ENCODE peak calls at places on chromosomes 3 and 15, in eight cellular contexts. O, S, H, T, G, Y, K and X are unnamed samples.

GRCh38 chr3:138914870-138915502 is 32.0 kb downstream of the FOXL2 start:
- DNase-seq in O (peak; percentile 47), S (peak; percentile 76), K (no peak), H (no peak), G (peak; percentile 74), Y (no peak), T (no peak), X (peak; percentile 24)

GRCh38 chr15:39099524-39099923 is 481.4 kb upstream of the THBS1 start:
- DNase-seq in H (no peak), T (no peak), Y (no peak), O (peak; percentile 58), K (no peak), S (no peak), G (no peak), X (no peak)

GRCh38 chr15:36589971-36590370 is 10.5 kb downstream of the CDIN1 start:
- DNase-seq in Y (peak; percentile 23), O (peak; percentile 74), G (peak; percentile 66), K (no peak), H (no peak), S (no peak), T (no peak), X (no peak)

GRCh38 chr3:4508048-4508981 is 15.2 kb downstream of the ITPR1 start:
- DNase-seq in T (no peak), Y (no peak), K (peak; percentile 34), O (no peak), H (no peak), G (no peak), S (peak; percentile 64), X (no peak)

GRCh38 chr3:54274607-54275006 is 152.3 kb downstream of the CACNA2D3 start:
- DNase-seq in S (no peak), Y (no peak), H (no peak), T (no peak), O (no peak), K (no peak), G (no peak), X (no peak)

GRCh38 chr15:74869372-74869725 is 3.8 kb downstream of the SCAMP2 start:
- DNase-seq in G (no peak), H (no peak), Y (no peak), T (no peak), O (no peak), K (no peak), S (no peak), X (no peak)

GRCh38 chr3:194841515-194841841 is 155.8 kb downstream of the FAM43A start:
- DNase-seq in H (no peak), S (no peak), T (no peak), K (no peak), Y (no peak), O (no peak), G (no peak), X (no peak)

GRCh38 chr3:61649381-61650170 is 88.2 kb downstream of the PTPRG start:
- DNase-seq in H (no peak), G (no peak), Y (no peak), K (no peak), O (no peak), T (no peak), S (no peak), X (no peak)

GRCh38 chr3:157746391-157746790 is 243.2 kb upstream of the VEPH1 start:
- DNase-seq in S (no peak), H (no peak), T (no peak), G (no peak), Y (peak; percentile 88), O (no peak), K (no peak), X (no peak)

GRCh38 chr3:185717121-185717520 is 107.7 kb downstream of the IGF2BP2 start:
- DNase-seq in K (no peak), H (no peak), Y (peak; percentile 94), S (no peak), O (peak; percentile 86), G (peak; percentile 47), T (no peak), X (peak; percentile 79)

GRCh38 chr3:14839236-14839635 is 20.5 kb downstream of the FGD5 start:
- DNase-seq in H (no peak), Y (no peak), S (no peak), K (peak; percentile 89), G (no peak), O (no peak), T (no peak), X (no peak)

DNA sequence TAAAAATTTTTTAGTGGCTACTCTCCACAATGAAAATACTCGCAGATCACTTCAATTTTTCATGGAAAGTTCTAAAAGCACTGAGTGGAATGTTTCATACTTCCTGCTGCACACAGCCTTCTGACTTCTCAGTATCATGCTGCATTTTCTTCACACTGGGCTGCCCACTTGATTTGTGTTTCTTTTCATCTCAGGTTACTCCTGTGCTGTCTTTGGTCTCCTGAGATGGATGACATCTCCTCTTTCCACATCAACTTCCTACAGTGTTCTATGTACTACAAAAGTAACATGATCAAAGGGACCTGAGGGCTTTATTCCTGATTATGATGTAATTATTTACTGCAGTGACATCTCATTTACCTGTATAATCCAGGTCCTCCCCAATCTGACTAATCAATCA is 927.7 kb downstream of the ROBO2 start:
- DNase-seq in H (no peak), O (no peak), K (no peak), Y (no peak), S (no peak), T (no peak), G (no peak), X (no peak)
- H3K4me3 ChIP-seq in H (no peak overlapping the region), O (no peak overlapping the region), K (no peak overlapping the region), Y (no peak overlapping the region), S (no peak overlapping the region), T (no peak overlapping the region), G (no peak overlapping the region), X (no peak overlapping the region)

DNA sequence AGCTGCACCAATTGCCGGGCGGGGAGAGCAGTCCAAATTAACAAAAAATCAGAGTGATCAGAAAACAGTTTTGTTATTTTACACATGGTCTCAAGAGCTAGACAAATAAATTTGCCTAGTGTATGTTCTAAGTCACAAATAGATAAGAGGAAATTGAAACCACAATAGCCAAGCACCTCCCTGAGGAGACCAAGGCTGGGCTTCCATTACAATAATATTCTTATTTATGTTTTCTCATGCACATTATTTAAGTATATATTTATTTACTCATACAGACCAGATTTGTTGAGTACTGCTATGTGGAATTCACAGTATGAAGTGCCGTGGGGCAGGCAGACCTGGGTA is 242.3 kb upstream of the ICE2 start:
- DNase-seq in H (no peak), Y (no peak), O (no peak), S (no peak), T (no peak), G (no peak), K (no peak), X (no peak)
- H3K4me3 ChIP-seq in H (no peak overlapping the region), Y (no peak overlapping the region), O (no peak overlapping the region), S (no peak overlapping the region), T (no peak overlapping the region), G (no peak overlapping the region), K (no peak overlapping the region), X (no peak overlapping the region)

GRCh38 chr3:112043621-112044201 is 9.2 kb downstream of the TMPRSS7 start:
- DNase-seq in O (peak; percentile 73), S (peak; percentile 59), Y (peak; percentile 76), G (peak; percentile 65), H (peak; percentile 42), K (peak; percentile 72), T (no peak), X (peak; percentile 20)
- H3K4me3 ChIP-seq in O (no peak overlapping the region), S (no peak overlapping the region), Y (no peak overlapping the region), G (no peak overlapping the region), H (no peak overlapping the region), K (no peak overlapping the region), T (no peak overlapping the region), X (no peak overlapping the region)

DNA sequence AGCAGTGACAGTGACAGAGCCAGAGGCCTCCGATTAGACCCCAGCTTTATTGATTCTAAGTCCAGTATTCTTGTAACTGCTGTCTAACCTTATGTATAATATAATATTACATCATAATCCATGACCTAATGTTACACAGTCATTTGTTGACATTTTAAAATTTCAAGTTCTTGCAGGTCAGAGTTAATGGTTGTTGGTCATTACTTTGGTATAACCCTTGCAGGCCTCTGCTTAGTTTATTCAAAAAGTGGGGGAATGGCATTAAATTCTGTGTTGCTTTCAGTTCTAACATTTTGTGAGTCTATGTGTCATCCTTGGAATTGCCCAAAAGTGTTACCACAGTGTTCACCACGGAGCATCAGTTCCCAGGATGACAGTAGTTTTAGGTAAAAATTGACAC is 174.7 kb upstream of the BCL6 start:
- DNase-seq in K (no peak), S (no peak), G (no peak), H (no peak), O (peak; percentile 29), T (no peak), Y (no peak), X (no peak)
- H3K4me3 ChIP-seq in K (no peak overlapping the region), S (no peak overlapping the region), G (no peak overlapping the region), H (no peak overlapping the region), O (no peak overlapping the region), T (no peak overlapping the region), Y (no peak overlapping the region), X (no peak overlapping the region)

GRCh38 chr15:52528465-52529288 is at the start of gene MYO5A:
- DNase-seq in T (peak; percentile 87), S (peak; percentile 80), O (peak; percentile 69), H (peak; percentile 68), K (peak; percentile 92), Y (peak; percentile 73), G (peak; percentile 63), X (no peak)

GRCh38 chr15:52529289-52529929 is 729 bp upstream of the MYO5A start:
- DNase-seq in S (no peak), Y (no peak), T (no peak), O (no peak), G (peak; percentile 1), K (no peak), H (no peak), X (no peak)

GRCh38 chr15:52532427-52532826 is 3.7 kb upstream of the MYO5A start:
- DNase-seq in O (no peak), S (no peak), K (no peak), H (no peak), T (no peak), G (no peak), Y (no peak), X (no peak)

GRCh38 chr15:52527898-52528464 is 699 bp downstream of the MYO5A start:
- DNase-seq in H (peak; percentile 26), S (no peak), K (peak; percentile 54), O (peak; percentile 35), Y (peak; percentile 28), T (no peak), G (peak; percentile 31), X (no peak)

DNA sequence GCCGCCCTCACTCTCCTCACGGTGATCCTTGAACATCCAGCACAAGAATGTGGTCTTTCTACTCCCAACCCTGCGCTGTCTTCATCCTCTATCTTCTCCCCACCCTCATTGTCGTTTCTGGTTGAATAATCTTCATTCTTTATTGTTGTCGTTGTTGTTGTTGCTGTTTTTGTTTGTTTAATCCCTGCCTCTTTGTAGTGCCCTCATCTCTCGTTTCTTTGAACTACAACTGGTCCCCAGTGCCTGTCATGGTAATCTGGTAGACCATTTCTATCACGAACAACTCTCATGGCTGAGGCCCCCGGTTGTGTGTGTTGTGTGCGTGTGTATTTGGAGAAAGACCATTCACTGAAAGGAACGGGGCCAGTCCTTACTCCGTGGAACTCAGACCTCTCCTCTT is 1.3 kb upstream of the MYO5A start:
- DNase-seq in G (no peak), Y (no peak), H (no peak), O (no peak), T (no peak), S (no peak), K (peak; percentile 24), X (no peak)
- H3K4me3 ChIP-seq in G (no peak overlapping the region), Y (no peak overlapping the region), H (peak overlapping the region; percentile 85), O (peak overlapping the region; percentile 66), T (peak overlapping the region; percentile 95), S (no peak overlapping the region), K (peak overlapping the region; percentile 98), X (peak overlapping the region; percentile 64)